ENCODE peak calls at places on chromosomes 1 and 21, in eight cellular contexts. Y is cardiac fibroblast, U is neural crest cell, Z is body of pancreas, I is AG08395, T is fibroblast of mammary gland, Q is NB4, W is MM.1S. H is an unnamed sample.

GRCh38 chr1:234500269-234500668 is 21.3 kb upstream of the TARBP1 start:
- DNase-seq in Q (no peak), Z (no peak), U (no peak), W (no peak), Y (peak; percentile 60), T (peak; percentile 62), I (no peak), H (no peak)

GRCh38 chr21:43909736-43910455 is 44.9 kb downstream of the AGPAT3 start:
- DNase-seq in U (no peak), Y (no peak), W (no peak), Q (no peak), T (no peak), I (no peak), Z (no peak), H (no peak)

GRCh38 chr1:228164561-228165371 is 838 bp upstream of the IBA57 start:
- DNase-seq in U (no peak), I (no peak), T (no peak), Y (no peak), W (no peak), Z (no peak), Q (peak; percentile 75), H (no peak)

GRCh38 chr1:161195171-161195570 is 3.7 kb downstream of the ADAMTS4 start:
- DNase-seq in Y (no peak), Z (no peak), Q (no peak), T (no peak), W (no peak), U (no peak), I (no peak), H (no peak)

GRCh38 chr21:34916446-34916845 is 132.7 kb downstream of the RUNX1 start:
- DNase-seq in Y (peak; percentile 56), I (peak; percentile 70), Z (no peak), U (no peak), W (no peak), Q (no peak), T (peak; percentile 50), H (no peak)

GRCh38 chr1:7743346-7743745 is 27.8 kb upstream of the VAMP3 start:
- DNase-seq in Z (no peak), Y (no peak), I (no peak), T (no peak), W (no peak), U (no peak), Q (no peak), H (peak; percentile 15)

GRCh38 chr1:54546651-54547348 is 1.2 kb upstream of the ACOT11 start:
- DNase-seq in W (no peak), U (no peak), I (no peak), T (no peak), Y (no peak), Q (peak; percentile 82), Z (no peak), H (peak; percentile 30)

GRCh38 chr1:172134087-172134731 is 286.3 kb upstream of the C1orf105 start:
- DNase-seq in Q (no peak), I (no peak), T (no peak), U (no peak), W (no peak), Z (no peak), Y (peak; percentile 60), H (no peak)

GRCh38 chr1:151945725-151946365 is 36.5 kb upstream of the THEM4 start:
- DNase-seq in Z (peak; percentile 64), I (peak; percentile 97), U (peak; percentile 16), Q (peak; percentile 96), T (peak; percentile 98), Y (peak; percentile 98), W (peak; percentile 62), H (peak; percentile 91)

GRCh38 chr1:193025218-193025617 is 33.9 kb downstream of the UCHL5 start:
- DNase-seq in W (no peak), Y (no peak), T (no peak), I (no peak), Q (no peak), U (no peak), Z (no peak), H (no peak)

GRCh38 chr1:206935491-206936067 is 10.7 kb downstream of the PIGR start:
- DNase-seq in W (no peak), Z (peak; percentile 82), U (peak; percentile 37), Y (peak; percentile 38), I (no peak), T (peak; percentile 19), Q (peak; percentile 71), H (peak; percentile 68)

GRCh38 chr1:246329900-246330299 is 177.2 kb downstream of the SMYD3 start:
- DNase-seq in W (no peak), T (no peak), Q (no peak), Z (no peak), I (no peak), Y (no peak), U (no peak), H (no peak)

GRCh38 chr1:209104646-209105045 is 478.9 kb upstream of the CAMK1G start:
- DNase-seq in U (no peak), W (peak; percentile 30), Y (no peak), I (no peak), Z (no peak), T (no peak), Q (no peak), H (no peak)

GRCh38 chr21:39022901-39023693 is 160.2 kb downstream of the PSMG1 start:
- DNase-seq in T (peak; percentile 40), Q (no peak), Z (peak; percentile 54), U (no peak), Y (peak; percentile 56), I (no peak), W (no peak), H (no peak)

GRCh38 chr1:47584249-47584648 is 146.4 kb downstream of the FOXD2 start:
- DNase-seq in Z (no peak), U (no peak), W (no peak), I (no peak), T (no peak), Q (no peak), Y (no peak), H (no peak)

GRCh38 chr21:15121655-15122120 is 56.9 kb upstream of the NRIP1 start:
- DNase-seq in Z (peak; percentile 80), Y (peak; percentile 58), W (no peak), I (no peak), U (no peak), T (peak; percentile 71), Q (no peak), H (peak; percentile 32)

GRCh38 chr1:227900571-227901051 is 47.1 kb downstream of the WNT9A start:
- DNase-seq in Z (no peak), T (no peak), W (no peak), U (no peak), I (no peak), Y (no peak), Q (no peak), H (no peak)

GRCh38 chr21:43868461-43868860 is 3.4 kb downstream of the AGPAT3 start:
- DNase-seq in T (no peak), I (no peak), Q (no peak), Y (no peak), Z (peak; percentile 62), U (no peak), W (no peak), H (no peak)

GRCh38 chr1:25034736-25035522 is 104.9 kb upstream of the RUNX3 start:
- DNase-seq in I (no peak), Q (peak; percentile 67), W (no peak), Z (no peak), U (no peak), T (no peak), Y (no peak), H (no peak)

GRCh38 chr1:58818075-58818474 is 34.2 kb upstream of the JUN start:
- DNase-seq in I (peak; percentile 54), Q (no peak), Z (no peak), Y (peak; percentile 94), W (no peak), T (peak; percentile 90), U (no peak), H (no peak)

GRCh38 chr1:210233495-210234253 is 1.1 kb downstream of the SERTAD4 start:
- DNase-seq in I (peak; percentile 54), U (peak; percentile 31), Z (peak; percentile 48), W (peak; percentile 79), Y (peak; percentile 77), Q (peak; percentile 38), T (peak; percentile 51), H (peak; percentile 73)

GRCh38 chr1:99570486-99571089 is 75.3 kb upstream of the PALMD start:
- DNase-seq in U (no peak), Q (no peak), W (no peak), I (peak; percentile 25), Z (no peak), Y (no peak), T (peak; percentile 33), H (no peak)

H was measured in hepatocyte.